ENCODE peak calls at places on chromosomes 11 and 22, in nine cellular contexts. F, U, P, M, J, W, X, V and B are unnamed samples.

GRCh38 chr22:17774928-17775675 is 833 bp upstream of the BID start:
- DNase-seq in U (no peak), J (no peak), V (no peak), X (no peak), M (no peak), F (no peak), W (no peak), P (no peak), B (no peak)

GRCh38 chr22:27274770-27275449 is 526.6 kb downstream of the MN1 start:
- DNase-seq in U (peak; percentile 66), X (peak; percentile 54), V (no peak), W (peak; percentile 25), P (no peak), J (no peak), F (no peak), M (no peak), B (no peak)

GRCh38 chr22:24433868-24434471 is 6.6 kb downstream of the ADORA2A start:
- DNase-seq in P (peak; percentile 93), U (peak; percentile 65), X (peak; percentile 37), M (peak; percentile 25), F (peak; percentile 18), W (peak; percentile 43), J (no peak), V (peak; percentile 55), B (no peak)

GRCh38 chr11:32310218-32310601 is 125.1 kb downstream of the WT1 start:
- DNase-seq in F (no peak), M (no peak), V (no peak), X (peak; percentile 9), U (peak; percentile 11), J (no peak), P (no peak), W (no peak), B (no peak)

GRCh38 chr11:9617960-9618359 is 44.5 kb downstream of the WEE1 start:
- DNase-seq in X (peak; percentile 94), J (no peak), F (no peak), P (no peak), U (peak; percentile 69), W (peak; percentile 53), V (no peak), M (peak; percentile 18), B (no peak)

GRCh38 chr11:96741068-96741467 is 351.3 kb downstream of the JRKL start:
- DNase-seq in P (no peak), W (peak; percentile 35), J (no peak), U (peak; percentile 70), M (peak; percentile 29), V (no peak), F (no peak), X (peak; percentile 45), B (no peak)

GRCh38 chr11:123351375-123351774 is 78.7 kb upstream of the GRAMD1B start:
- DNase-seq in V (no peak), F (no peak), X (no peak), U (no peak), J (peak; percentile 3), P (no peak), W (peak; percentile 13), M (no peak), B (no peak)

GRCh38 chr11:64007160-64007628 is 21.0 kb downstream of the OTUB1 start:
- DNase-seq in F (peak; percentile 49), V (no peak), M (no peak), J (no peak), W (peak; percentile 10), X (peak; percentile 21), U (peak; percentile 34), P (no peak), B (no peak)

GRCh38 chr22:32627091-32627490 is 152.5 kb downstream of the FBXO7 start:
- DNase-seq in V (no peak), W (no peak), M (no peak), U (no peak), X (no peak), F (no peak), P (no peak), J (no peak), B (no peak)

GRCh38 chr11:105838668-105839403 is 183.2 kb downstream of the MSANTD4 start:
- DNase-seq in F (no peak), X (no peak), J (no peak), M (peak; percentile 48), V (no peak), U (peak; percentile 53), P (no peak), W (peak; percentile 3), B (no peak)

GRCh38 chr11:93957553-93957952 is 63.6 kb upstream of the HEPHL1 start:
- DNase-seq in W (no peak), X (no peak), M (no peak), F (no peak), V (peak; percentile 44), J (no peak), P (no peak), U (no peak), B (no peak)

DNA sequence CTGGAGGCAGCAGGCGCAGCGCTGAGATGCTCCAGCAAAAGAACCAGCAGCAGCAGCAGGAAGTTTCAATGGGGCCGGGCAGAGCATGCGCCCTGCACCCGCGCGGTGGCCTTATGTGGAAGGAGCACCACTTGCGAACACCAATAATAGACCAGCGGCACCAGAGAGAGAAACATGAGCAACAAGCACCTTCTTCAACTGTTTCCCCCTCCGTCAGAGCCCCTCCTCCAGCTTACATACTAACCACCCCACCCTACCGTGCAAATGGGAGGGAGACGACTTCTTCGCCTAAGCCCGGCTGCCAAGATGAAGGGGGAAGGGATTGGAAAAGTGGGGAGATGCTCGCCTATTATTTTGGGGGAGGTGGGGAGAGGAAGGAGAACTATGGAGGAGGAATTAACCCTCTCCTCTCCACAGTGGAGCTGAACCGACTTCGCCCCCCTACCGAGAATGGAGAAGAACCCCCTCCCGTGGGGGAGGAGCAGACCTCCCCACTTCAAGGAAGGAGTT is 1.1 kb downstream of the RSF1 start:
- DNase-seq in M (peak; percentile 89), X (peak; percentile 84), V (peak; percentile 85), U (peak; percentile 93), F (peak; percentile 88), W (peak; percentile 89), J (peak; percentile 70), P (peak; percentile 93), B (peak; percentile 80)
- TF ChIP-seq CTCF in M (no peak), X (peak; percentile 22), V (peak; percentile 44), U (peak; percentile 14), F (no peak), W (peak; percentile 10), J (peak; percentile 38), P (peak; percentile 12), B (no peak)

GRCh38 chr11:72229336-72229924 is 4.9 kb downstream of the INPPL1 start:
- DNase-seq in W (no peak), X (no peak), F (no peak), M (no peak), U (no peak), V (no peak), J (no peak), P (no peak), B (no peak)

GRCh38 chr11:72226701-72227100 is 2.1 kb downstream of the INPPL1 start:
- DNase-seq in W (no peak), M (no peak), U (no peak), P (no peak), V (no peak), F (no peak), X (no peak), J (no peak), B (no peak)

GRCh38 chr11:72228844-72229231 is 4.3 kb downstream of the INPPL1 start:
- DNase-seq in J (no peak), W (no peak), V (no peak), U (no peak), X (no peak), F (no peak), M (no peak), P (no peak), B (no peak)

GRCh38 chr11:72227316-72228228 is 3.0 kb downstream of the INPPL1 start:
- DNase-seq in W (no peak), X (peak; percentile 23), P (no peak), U (peak; percentile 75), M (peak; percentile 86), F (no peak), J (no peak), V (no peak), B (no peak)

DNA sequence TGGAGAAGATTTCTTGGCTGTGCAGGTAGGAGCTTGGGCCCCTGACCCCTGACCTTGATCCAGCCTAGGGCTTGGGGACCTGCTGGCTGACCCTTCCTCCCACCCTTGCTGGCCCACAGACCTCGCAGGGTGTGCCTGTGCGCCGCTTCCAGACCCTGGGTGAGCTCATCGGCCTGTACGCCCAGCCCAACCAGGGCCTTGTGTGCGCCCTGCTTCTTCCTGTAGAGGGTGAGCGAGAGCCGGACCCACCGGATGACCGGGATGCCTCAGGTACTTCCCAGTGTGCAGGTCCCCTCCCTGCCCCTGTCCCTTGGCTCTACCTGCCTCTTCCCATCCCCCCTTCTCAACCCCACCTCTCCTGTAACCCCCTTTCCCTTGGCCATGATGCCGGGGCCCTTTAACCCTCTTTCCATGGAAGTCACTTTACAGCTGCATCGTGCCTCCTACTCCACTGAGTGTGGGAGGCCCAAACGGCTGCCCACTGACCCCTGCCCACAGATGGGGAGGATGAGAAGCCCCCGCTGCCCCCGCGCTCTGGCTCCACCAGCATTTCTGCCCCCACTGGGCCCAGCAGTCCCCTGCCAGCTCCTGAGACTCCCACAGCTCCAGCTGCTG is 3.8 kb downstream of the INPPL1 start:
- DNase-seq in F (no peak), P (no peak), W (no peak), M (no peak), U (no peak), J (no peak), V (no peak), X (no peak), B (no peak)
- TF ChIP-seq CTCF in F (no peak), P (no peak), W (peak; percentile 3), M (peak; percentile 41), U (peak; percentile 5), J (no peak), V (no peak), X (no peak), B (no peak)

GRCh38 chr22:23376256-23376655 is 195.9 kb downstream of the BCR start:
- DNase-seq in P (peak; percentile 71), W (peak; percentile 13), J (no peak), U (no peak), M (no peak), V (no peak), F (peak; percentile 56), X (no peak), B (peak; percentile 50)
- TF ChIP-seq CTCF in P (peak; percentile 64), W (peak; percentile 17), J (peak; percentile 24), U (no peak), M (peak; percentile 50), V (no peak), F (peak; percentile 68), X (peak; percentile 25), B (peak; percentile 28)

GRCh38 chr11:11895672-11896071 is 53.9 kb downstream of the USP47 start:
- DNase-seq in X (peak; percentile 28), V (no peak), J (no peak), W (peak; percentile 26), M (no peak), P (no peak), F (no peak), U (no peak), B (no peak)
- TF ChIP-seq CTCF in X (peak; percentile 38), V (peak; percentile 29), J (no peak), W (peak; percentile 27), M (peak; percentile 13), P (no peak), F (no peak), U (peak; percentile 30), B (no peak)